ENCODE peak calls at places on chromosomes 2 and 18, in five cellular contexts. One of them, this sample, is unnamed.

GRCh38 chr2:45849491-45850283 is 198.2 kb downstream of the PRKCE start:
- DNase-seq in fibroblast of pulmonary artery: peak
- DNase-seq in endodermal cell: no peak
- DNase-seq in HFF-Myc: peak
- DNase-seq in neural crest cell: no peak
- DNase-seq in this sample: no peak

GRCh38 chr2:206981089-206981674 is 41.9 kb downstream of the CPO start:
- DNase-seq in HFF-Myc: no peak
- DNase-seq in endodermal cell: no peak
- DNase-seq in fibroblast of pulmonary artery: no peak
- DNase-seq in neural crest cell: no peak
- DNase-seq in this sample: no peak

GRCh38 chr18:67432806-67433205 is 83.7 kb downstream of the DSEL start:
- DNase-seq in endodermal cell: no peak
- DNase-seq in neural crest cell: no peak
- DNase-seq in HFF-Myc: no peak
- DNase-seq in fibroblast of pulmonary artery: no peak
- DNase-seq in this sample: no peak

GRCh38 chr2:102735431-102736130 is 26.2 kb upstream of the TMEM182 start:
- DNase-seq in HFF-Myc: no peak
- DNase-seq in endodermal cell: peak
- DNase-seq in fibroblast of pulmonary artery: peak
- DNase-seq in neural crest cell: no peak
- DNase-seq in this sample: no peak

GRCh38 chr18:8084160-8084559 is 517.0 kb downstream of the PTPRM start:
- DNase-seq in fibroblast of pulmonary artery: peak
- DNase-seq in HFF-Myc: peak
- DNase-seq in endodermal cell: peak
- DNase-seq in neural crest cell: peak
- DNase-seq in this sample: no peak

GRCh38 chr2:120844098-120844738 is 108.5 kb downstream of the GLI2 start:
- DNase-seq in neural crest cell: no peak
- DNase-seq in endodermal cell: no peak
- DNase-seq in HFF-Myc: no peak
- DNase-seq in fibroblast of pulmonary artery: no peak
- DNase-seq in this sample: no peak

GRCh38 chr2:162403884-162404283 is 60.0 kb downstream of the GCA start:
- DNase-seq in endodermal cell: no peak
- DNase-seq in fibroblast of pulmonary artery: peak
- DNase-seq in HFF-Myc: peak
- DNase-seq in neural crest cell: no peak
- DNase-seq in this sample: no peak

GRCh38 chr2:31213883-31214637 is 3.3 kb downstream of the CAPN14 start:
- DNase-seq in neural crest cell: no peak
- DNase-seq in fibroblast of pulmonary artery: no peak
- DNase-seq in HFF-Myc: no peak
- DNase-seq in endodermal cell: no peak
- DNase-seq in this sample: no peak

GRCh38 chr2:68727698-68728375 is 6.8 kb upstream of the ARHGAP25 start:
- DNase-seq in neural crest cell: no peak
- DNase-seq in HFF-Myc: no peak
- DNase-seq in endodermal cell: no peak
- DNase-seq in fibroblast of pulmonary artery: peak
- DNase-seq in this sample: no peak

DNA sequence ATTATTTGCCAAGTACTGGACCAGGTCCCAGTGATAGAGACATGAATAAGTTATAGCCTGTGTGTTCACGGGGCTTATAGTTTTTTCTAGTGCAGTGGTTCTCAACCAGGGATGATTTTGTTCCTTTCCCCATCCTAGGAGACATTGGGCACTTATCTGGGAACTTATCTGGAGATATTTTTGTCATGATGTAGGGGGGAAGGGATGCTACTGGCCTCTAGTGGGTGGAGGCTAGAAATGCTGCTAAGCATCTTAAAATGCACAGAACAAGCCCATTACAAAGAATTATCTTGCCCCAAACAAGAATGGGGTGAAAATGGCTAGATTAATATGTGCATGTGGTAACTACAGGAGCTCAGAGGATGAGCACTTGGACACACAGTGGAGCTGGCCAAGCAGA is 75.2 kb downstream of the KLHL29 start:
- DNase-seq in HFF-Myc: no peak
- DNase-seq in endodermal cell: peak
- DNase-seq in neural crest cell: no peak
- DNase-seq in fibroblast of pulmonary artery: peak
- DNase-seq in this sample: no peak
- TF ChIP-seq CTCF in HFF-Myc: peak
- TF ChIP-seq CTCF in endodermal cell: peak
- TF ChIP-seq CTCF in neural crest cell: peak
- TF ChIP-seq CTCF in fibroblast of pulmonary artery: peak
- TF ChIP-seq CTCF in this sample: peak

GRCh38 chr18:63974991-63975390 is 5.1 kb downstream of the SERPINB8 start:
- DNase-seq in HFF-Myc: no peak
- DNase-seq in fibroblast of pulmonary artery: peak
- DNase-seq in neural crest cell: no peak
- DNase-seq in endodermal cell: no peak
- DNase-seq in this sample: no peak
- TF ChIP-seq CTCF in HFF-Myc: peak
- TF ChIP-seq CTCF in fibroblast of pulmonary artery: peak
- TF ChIP-seq CTCF in neural crest cell: no peak
- TF ChIP-seq CTCF in endodermal cell: peak
- TF ChIP-seq CTCF in this sample: peak

GRCh38 chr2:42593282-42593681 is 24.9 kb downstream of the MTA3 start:
- DNase-seq in fibroblast of pulmonary artery: no peak
- DNase-seq in neural crest cell: no peak
- DNase-seq in HFF-Myc: no peak
- DNase-seq in endodermal cell: no peak
- DNase-seq in this sample: no peak

GRCh38 chr2:42601076-42601475 is 32.6 kb downstream of the MTA3 start:
- DNase-seq in neural crest cell: no peak
- DNase-seq in fibroblast of pulmonary artery: no peak
- DNase-seq in endodermal cell: no peak
- DNase-seq in HFF-Myc: peak
- DNase-seq in this sample: no peak

GRCh38 chr2:42602937-42603219 is 34.4 kb downstream of the MTA3 start:
- DNase-seq in HFF-Myc: no peak
- DNase-seq in endodermal cell: no peak
- DNase-seq in neural crest cell: no peak
- DNase-seq in fibroblast of pulmonary artery: no peak
- DNase-seq in this sample: no peak

GRCh38 chr2:42602218-42602936 is 33.9 kb downstream of the MTA3 start:
- DNase-seq in HFF-Myc: no peak
- DNase-seq in neural crest cell: no peak
- DNase-seq in endodermal cell: no peak
- DNase-seq in fibroblast of pulmonary artery: no peak
- DNase-seq in this sample: no peak

DNA sequence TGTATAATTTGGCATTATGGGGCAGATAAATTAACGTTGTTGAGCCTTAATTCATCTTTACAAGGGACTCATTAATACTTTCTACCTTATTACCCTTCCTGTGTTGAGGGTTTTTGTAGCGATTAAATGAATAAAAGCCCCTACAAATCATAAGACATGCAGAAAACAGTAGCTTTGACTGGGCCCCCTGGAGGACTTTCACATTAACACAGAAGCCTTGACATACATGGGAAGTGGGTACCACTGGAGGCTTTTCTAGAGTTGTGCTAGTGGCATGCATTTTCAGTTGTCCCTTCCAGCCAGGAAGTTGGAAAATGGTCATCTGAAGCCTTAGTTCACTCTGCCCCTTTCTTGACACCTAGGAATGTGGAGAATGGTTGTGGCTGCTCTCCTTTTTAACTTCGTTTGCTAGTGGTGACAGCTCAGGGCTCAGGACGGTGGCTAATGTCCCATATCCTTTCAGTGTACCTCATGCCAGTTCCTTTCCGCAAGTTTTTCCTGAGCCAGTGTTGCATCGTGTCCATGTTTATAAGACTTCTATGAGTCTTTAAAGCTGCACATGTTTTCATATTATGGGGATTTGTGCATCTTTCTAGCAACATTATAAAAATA is 30.3 kb downstream of the MTA3 start:
- DNase-seq in neural crest cell: no peak
- DNase-seq in fibroblast of pulmonary artery: no peak
- DNase-seq in endodermal cell: peak
- DNase-seq in HFF-Myc: no peak
- DNase-seq in this sample: no peak
- TF ChIP-seq CTCF in neural crest cell: no peak
- TF ChIP-seq CTCF in fibroblast of pulmonary artery: peak
- TF ChIP-seq CTCF in endodermal cell: peak
- TF ChIP-seq CTCF in HFF-Myc: no peak
- TF ChIP-seq CTCF in this sample: no peak

DNA sequence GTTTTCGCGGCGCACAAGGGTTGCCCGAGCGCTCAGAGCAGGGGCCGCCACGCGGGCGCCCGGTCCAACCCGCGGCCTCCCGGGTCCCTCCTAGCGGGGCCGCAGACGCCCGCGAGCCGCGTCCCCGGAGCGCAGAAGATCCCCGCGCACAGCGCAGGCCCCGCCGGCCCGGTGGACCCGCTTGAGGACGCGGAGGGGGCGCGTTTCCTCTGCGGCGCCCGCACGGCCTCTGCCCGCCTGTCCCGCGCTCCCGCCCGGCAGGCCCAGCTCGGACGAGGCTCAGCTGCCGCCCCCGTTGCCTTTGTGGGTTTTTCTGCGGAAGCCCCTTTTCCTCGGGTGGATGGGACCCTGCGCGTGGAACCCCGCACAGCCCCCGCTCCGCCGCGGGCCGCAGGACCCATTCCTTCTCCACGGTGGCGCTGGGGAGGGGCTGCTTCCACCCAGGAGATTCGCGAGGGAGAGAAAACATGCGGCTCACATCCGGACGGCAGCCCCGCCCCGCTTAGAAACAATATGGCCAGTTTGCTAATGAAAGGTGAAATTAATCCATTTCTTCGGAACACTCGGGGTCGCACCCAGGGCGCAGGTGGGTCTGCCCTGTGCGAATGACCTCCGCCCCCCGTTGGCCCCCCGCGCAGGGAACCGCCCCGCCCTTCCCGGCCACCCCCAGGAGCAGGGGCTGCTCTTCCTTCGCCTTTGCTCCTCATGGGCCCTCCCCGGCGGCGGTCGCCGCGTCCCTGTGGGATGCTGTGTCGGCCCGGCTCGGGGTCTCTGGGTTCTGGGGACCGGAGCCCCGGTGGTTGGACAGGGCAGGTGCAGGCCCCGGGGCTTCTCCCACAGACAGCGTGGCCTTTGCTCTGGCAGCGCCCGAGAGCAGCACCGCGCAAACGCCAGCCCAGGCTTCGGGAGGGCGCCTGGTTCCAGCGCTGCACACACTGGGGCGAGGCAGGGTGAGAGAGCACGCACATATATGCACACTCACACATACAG is 9.3 kb upstream of the KCNG2 start:
- DNase-seq in endodermal cell: peak
- DNase-seq in neural crest cell: no peak
- DNase-seq in fibroblast of pulmonary artery: peak
- DNase-seq in HFF-Myc: no peak
- DNase-seq in this sample: no peak
- TF ChIP-seq CTCF in endodermal cell: peak
- TF ChIP-seq CTCF in neural crest cell: peak
- TF ChIP-seq CTCF in fibroblast of pulmonary artery: no peak
- TF ChIP-seq CTCF in HFF-Myc: no peak
- TF ChIP-seq CTCF in this sample: no peak

GRCh38 chr18:658947-659533 is 1.6 kb downstream of the TYMS start:
- DNase-seq in fibroblast of pulmonary artery: no peak
- DNase-seq in neural crest cell: no peak
- DNase-seq in endodermal cell: no peak
- DNase-seq in HFF-Myc: no peak
- DNase-seq in this sample: no peak

GRCh38 chr18:659597-659996 is 2.1 kb downstream of the TYMS start:
- DNase-seq in HFF-Myc: no peak
- DNase-seq in fibroblast of pulmonary artery: no peak
- DNase-seq in neural crest cell: no peak
- DNase-seq in endodermal cell: no peak
- DNase-seq in this sample: no peak

GRCh38 chr18:657998-658946 is 819 bp downstream of the TYMS start:
- DNase-seq in endodermal cell: peak
- DNase-seq in neural crest cell: peak
- DNase-seq in fibroblast of pulmonary artery: peak
- DNase-seq in HFF-Myc: peak
- DNase-seq in this sample: peak

GRCh38 chr18:655445-655844 is 2.0 kb upstream of the TYMS start:
- DNase-seq in fibroblast of pulmonary artery: no peak
- DNase-seq in HFF-Myc: no peak
- DNase-seq in endodermal cell: no peak
- DNase-seq in neural crest cell: no peak
- DNase-seq in this sample: no peak

GRCh38 chr18:657311-657997 is at the start of gene TYMS:
- DNase-seq in fibroblast of pulmonary artery: peak
- DNase-seq in HFF-Myc: peak
- DNase-seq in neural crest cell: peak
- DNase-seq in endodermal cell: peak
- DNase-seq in this sample: peak
- TF ChIP-seq CTCF in fibroblast of pulmonary artery: no peak
- TF ChIP-seq CTCF in HFF-Myc: no peak
- TF ChIP-seq CTCF in neural crest cell: peak
- TF ChIP-seq CTCF in endodermal cell: peak
- TF ChIP-seq CTCF in this sample: no peak